ENCODE peak calls at places on chromosomes 3 and 15, in six cellular contexts. One of them, this sample, is unnamed.

GRCh38 chr15:94522125-94522524 is 290.8 kb downstream of the MCTP2 start:
- DNase-seq in choroid plexus epithelial cell: no peak
- DNase-seq in foreskin fibroblast: no peak
- DNase-seq in spleen: no peak
- DNase-seq in fibroblast of mammary gland: no peak
- DNase-seq in GM12865: no peak
- DNase-seq in this sample: no peak

GRCh38 chr3:193545304-193545703 is 9.4 kb downstream of the ATP13A4 start:
- DNase-seq in choroid plexus epithelial cell: no peak
- DNase-seq in foreskin fibroblast: no peak
- DNase-seq in fibroblast of mammary gland: no peak
- DNase-seq in spleen: no peak
- DNase-seq in GM12865: no peak
- DNase-seq in this sample: no peak

GRCh38 chr3:20023663-20024417 is 11.8 kb upstream of the PP2D1 start:
- DNase-seq in foreskin fibroblast: no peak
- DNase-seq in choroid plexus epithelial cell: no peak
- DNase-seq in spleen: no peak
- DNase-seq in fibroblast of mammary gland: no peak
- DNase-seq in GM12865: no peak
- DNase-seq in this sample: no peak

GRCh38 chr3:2099028-2099671 is 484 bp downstream of the CNTN4 start:
- DNase-seq in foreskin fibroblast: no peak
- DNase-seq in GM12865: no peak
- DNase-seq in spleen: no peak
- DNase-seq in fibroblast of mammary gland: no peak
- DNase-seq in choroid plexus epithelial cell: no peak
- DNase-seq in this sample: no peak

GRCh38 chr3:48367201-48367600 is 4.8 kb upstream of the FBXW12 start:
- DNase-seq in fibroblast of mammary gland: no peak
- DNase-seq in foreskin fibroblast: no peak
- DNase-seq in GM12865: no peak
- DNase-seq in choroid plexus epithelial cell: peak
- DNase-seq in spleen: no peak
- DNase-seq in this sample: no peak

GRCh38 chr15:55742498-55742926 is 440 bp downstream of the PRTG start:
- DNase-seq in foreskin fibroblast: peak
- DNase-seq in choroid plexus epithelial cell: peak
- DNase-seq in spleen: no peak
- DNase-seq in GM12865: peak
- DNase-seq in fibroblast of mammary gland: no peak
- DNase-seq in this sample: peak

GRCh38 chr15:57427367-57427821 is 51.1 kb downstream of the CGNL1 start:
- DNase-seq in choroid plexus epithelial cell: peak
- DNase-seq in foreskin fibroblast: peak
- DNase-seq in GM12865: no peak
- DNase-seq in fibroblast of mammary gland: peak
- DNase-seq in spleen: no peak
- DNase-seq in this sample: peak

GRCh38 chr3:52532838-52533622 is 627 bp downstream of the NT5DC2 start:
- DNase-seq in GM12865: peak
- DNase-seq in foreskin fibroblast: peak
- DNase-seq in spleen: peak
- DNase-seq in choroid plexus epithelial cell: peak
- DNase-seq in fibroblast of mammary gland: no peak
- DNase-seq in this sample: no peak

GRCh38 chr3:111764645-111765091 is 94.4 kb upstream of the PHLDB2 start:
- DNase-seq in fibroblast of mammary gland: peak
- DNase-seq in GM12865: no peak
- DNase-seq in choroid plexus epithelial cell: peak
- DNase-seq in foreskin fibroblast: peak
- DNase-seq in spleen: no peak
- DNase-seq in this sample: peak

GRCh38 chr15:71136159-71137137 is 21.2 kb downstream of the THSD4 start:
- DNase-seq in spleen: no peak
- DNase-seq in GM12865: no peak
- DNase-seq in choroid plexus epithelial cell: peak
- DNase-seq in fibroblast of mammary gland: peak
- DNase-seq in foreskin fibroblast: peak
- DNase-seq in this sample: peak

GRCh38 chr3:45140392-45140791 is 5.8 kb downstream of the CDCP1 start:
- DNase-seq in fibroblast of mammary gland: peak
- DNase-seq in spleen: no peak
- DNase-seq in choroid plexus epithelial cell: no peak
- DNase-seq in GM12865: no peak
- DNase-seq in foreskin fibroblast: peak
- DNase-seq in this sample: peak

GRCh38 chr15:67998599-67999122 is 55.5 kb upstream of the PIAS1 start:
- DNase-seq in choroid plexus epithelial cell: peak
- DNase-seq in spleen: no peak
- DNase-seq in foreskin fibroblast: peak
- DNase-seq in GM12865: no peak
- DNase-seq in fibroblast of mammary gland: peak
- DNase-seq in this sample: peak

GRCh38 chr3:189806171-189806951 is 175.2 kb downstream of the TP63 start:
- DNase-seq in foreskin fibroblast: no peak
- DNase-seq in GM12865: no peak
- DNase-seq in choroid plexus epithelial cell: peak
- DNase-seq in fibroblast of mammary gland: no peak
- DNase-seq in spleen: no peak
- DNase-seq in this sample: peak

DNA sequence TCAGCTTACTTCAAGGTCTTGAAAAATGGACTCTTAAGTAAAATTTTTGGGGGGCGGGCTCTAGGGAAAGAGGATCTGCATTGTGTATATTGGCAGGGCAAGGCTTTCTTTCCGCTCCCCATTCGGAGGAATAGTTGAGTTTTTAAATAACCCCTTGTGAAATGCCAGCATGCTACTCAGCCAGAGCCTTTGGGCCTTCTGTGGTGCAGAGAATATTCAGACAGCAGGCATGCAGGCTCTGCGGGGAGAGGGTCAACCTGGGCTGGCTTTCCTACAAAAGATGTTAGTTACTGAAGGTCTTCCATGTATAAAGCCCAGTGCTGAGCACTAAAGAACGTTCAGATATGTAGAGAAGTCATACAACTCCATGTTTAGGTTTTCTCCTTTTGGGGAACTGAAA is 40.6 kb downstream of the ADAMTSL3 start:
- DNase-seq in foreskin fibroblast: no peak
- DNase-seq in fibroblast of mammary gland: no peak
- DNase-seq in GM12865: no peak
- DNase-seq in spleen: no peak
- DNase-seq in choroid plexus epithelial cell: peak
- DNase-seq in this sample: peak
- TF ChIP-seq CTCF in foreskin fibroblast: no peak
- TF ChIP-seq CTCF in fibroblast of mammary gland: no peak
- TF ChIP-seq CTCF in GM12865: no peak
- TF ChIP-seq CTCF in spleen: no peak
- TF ChIP-seq CTCF in choroid plexus epithelial cell: no peak
- TF ChIP-seq CTCF in this sample: no peak

GRCh38 chr3:14583543-14584091 is 43.5 kb upstream of the GRIP2 start:
- DNase-seq in GM12865: no peak
- DNase-seq in spleen: no peak
- DNase-seq in foreskin fibroblast: no peak
- DNase-seq in choroid plexus epithelial cell: no peak
- DNase-seq in fibroblast of mammary gland: no peak
- DNase-seq in this sample: no peak
- TF ChIP-seq CTCF in GM12865: no peak
- TF ChIP-seq CTCF in spleen: no peak
- TF ChIP-seq CTCF in foreskin fibroblast: no peak
- TF ChIP-seq CTCF in choroid plexus epithelial cell: no peak
- TF ChIP-seq CTCF in fibroblast of mammary gland: no peak
- TF ChIP-seq CTCF in this sample: no peak

GRCh38 chr3:197501879-197502620 is 53.7 kb downstream of the BDH1 start:
- DNase-seq in choroid plexus epithelial cell: peak
- DNase-seq in spleen: no peak
- DNase-seq in foreskin fibroblast: peak
- DNase-seq in fibroblast of mammary gland: peak
- DNase-seq in GM12865: peak
- DNase-seq in this sample: peak
- TF ChIP-seq CTCF in choroid plexus epithelial cell: peak
- TF ChIP-seq CTCF in spleen: peak
- TF ChIP-seq CTCF in foreskin fibroblast: peak
- TF ChIP-seq CTCF in fibroblast of mammary gland: peak
- TF ChIP-seq CTCF in GM12865: peak
- TF ChIP-seq CTCF in this sample: peak

GRCh38 chr3:156174229-156174847 is 54.0 kb downstream of the KCNAB1 start:
- DNase-seq in choroid plexus epithelial cell: peak
- DNase-seq in fibroblast of mammary gland: peak
- DNase-seq in spleen: no peak
- DNase-seq in foreskin fibroblast: peak
- DNase-seq in GM12865: peak
- DNase-seq in this sample: peak
- TF ChIP-seq CTCF in choroid plexus epithelial cell: peak
- TF ChIP-seq CTCF in fibroblast of mammary gland: peak
- TF ChIP-seq CTCF in spleen: no peak
- TF ChIP-seq CTCF in foreskin fibroblast: peak
- TF ChIP-seq CTCF in GM12865: peak
- TF ChIP-seq CTCF in this sample: peak

DNA sequence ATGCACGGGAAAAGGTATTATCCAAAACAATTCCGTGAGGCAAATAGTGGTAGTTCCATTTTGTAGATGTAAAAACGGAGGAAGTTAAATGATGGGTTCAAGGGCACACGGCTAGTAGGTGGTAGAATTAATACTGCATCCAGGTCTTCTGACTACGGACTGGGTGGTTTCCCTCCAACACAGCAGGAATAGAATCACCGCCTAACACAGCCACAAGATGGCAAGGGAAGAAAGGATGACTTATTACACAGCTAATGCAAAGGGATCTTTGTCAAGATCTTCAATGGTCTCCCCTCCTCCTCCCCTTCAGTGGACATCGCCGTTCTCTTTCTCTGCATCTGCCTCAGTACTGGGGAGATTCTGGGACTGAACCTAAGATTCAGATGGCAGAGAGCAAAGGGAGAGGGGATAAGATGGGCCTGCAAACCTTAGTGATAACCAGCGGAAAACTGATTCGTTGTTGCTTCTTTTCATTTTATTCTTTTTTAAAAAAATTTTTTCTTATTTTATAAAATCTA is 574 bp upstream of the TOPBP1 start:
- DNase-seq in fibroblast of mammary gland: peak
- DNase-seq in foreskin fibroblast: peak
- DNase-seq in GM12865: peak
- DNase-seq in choroid plexus epithelial cell: peak
- DNase-seq in spleen: no peak
- DNase-seq in this sample: peak
- TF ChIP-seq CTCF in fibroblast of mammary gland: no peak
- TF ChIP-seq CTCF in foreskin fibroblast: no peak
- TF ChIP-seq CTCF in GM12865: peak
- TF ChIP-seq CTCF in choroid plexus epithelial cell: peak
- TF ChIP-seq CTCF in spleen: peak
- TF ChIP-seq CTCF in this sample: peak

GRCh38 chr15:32029409-32029861 is 880 bp upstream of the CHRNA7 start:
- DNase-seq in choroid plexus epithelial cell: no peak
- DNase-seq in foreskin fibroblast: peak
- DNase-seq in GM12865: peak
- DNase-seq in fibroblast of mammary gland: no peak
- DNase-seq in spleen: peak
- DNase-seq in this sample: no peak
- TF ChIP-seq CTCF in choroid plexus epithelial cell: no peak
- TF ChIP-seq CTCF in foreskin fibroblast: no peak
- TF ChIP-seq CTCF in GM12865: peak
- TF ChIP-seq CTCF in fibroblast of mammary gland: no peak
- TF ChIP-seq CTCF in spleen: peak
- TF ChIP-seq CTCF in this sample: no peak